ENCODE peak calls at places on chromosome 9, in seven cellular contexts. D, X, V, G, W, B and T are unnamed samples.

GRCh38 chr9:928363-929042 is 48.0 kb upstream of the DMRT3 start:
- DNase-seq in D (peak; percentile 14), X (no peak), V (no peak), G (peak; percentile 23), W (no peak), B (peak; percentile 9), T (no peak)

GRCh38 chr9:95338243-95338642 is 20.7 kb upstream of the FANCC start:
- DNase-seq in D (no peak), X (no peak), V (no peak), G (no peak), W (no peak), B (no peak), T (no peak)

GRCh38 chr9:133962341-133962740 is 29.8 kb downstream of the VAV2 start:
- DNase-seq in D (no peak), X (no peak), V (no peak), G (no peak), W (no peak), B (no peak), T (no peak)

GRCh38 chr9:106419737-106420136 is 443.2 kb upstream of the ZNF462 start:
- DNase-seq in D (no peak), X (no peak), V (no peak), G (no peak), W (peak; percentile 18), B (no peak), T (no peak)

GRCh38 chr9:86946712-86947145 is 577 bp downstream of the GAS1 start:
- DNase-seq in D (peak; percentile 61), X (peak; percentile 22), V (peak; percentile 65), G (peak; percentile 64), W (peak; percentile 22), B (peak; percentile 44), T (peak; percentile 56)

GRCh38 chr9:115759411-115759810 is 394.2 kb upstream of the PAPPA start:
- DNase-seq in D (no peak), X (no peak), V (no peak), G (no peak), W (no peak), B (no peak), T (no peak)

GRCh38 chr9:138025908-138026307 is 148.3 kb downstream of the CACNA1B start:
- DNase-seq in D (no peak), X (no peak), V (no peak), G (no peak), W (no peak), B (no peak), T (no peak)

GRCh38 chr9:38673399-38673798 is 46.5 kb downstream of the FAM240B start:
- DNase-seq in D (no peak), X (no peak), V (no peak), G (no peak), W (no peak), B (no peak), T (no peak)

GRCh38 chr9:34992376-34992951 is 2.9 kb downstream of the DNAJB5 start:
- DNase-seq in D (no peak), X (no peak), V (peak; percentile 87), G (peak; percentile 94), W (peak; percentile 82), B (peak; percentile 26), T (no peak)

GRCh38 chr9:37955781-37956422 is 52.0 kb upstream of the SLC25A51 start:
- DNase-seq in D (no peak), X (no peak), V (no peak), G (no peak), W (no peak), B (no peak), T (no peak)

GRCh38 chr9:108080285-108080684 is 590.7 kb upstream of the KLF4 start:
- DNase-seq in D (no peak), X (no peak), V (no peak), G (no peak), W (no peak), B (no peak), T (no peak)